ENCODE peak calls at places on chromosomes 2 and 18, in four cellular contexts. One of them, this sample, is unnamed.

GRCh38 chr2:118185210-118186109 is 97.2 kb downstream of the INSIG2 start:
- DNase-seq in glutamatergic neuron: peak
- DNase-seq in heart right ventricle: peak
- DNase-seq in brain microvascular endothelial cell: peak
- DNase-seq in this sample: no peak

GRCh38 chr2:178301595-178302324 is 107.4 kb downstream of the OSBPL6 start:
- DNase-seq in glutamatergic neuron: no peak
- DNase-seq in heart right ventricle: no peak
- DNase-seq in brain microvascular endothelial cell: no peak
- DNase-seq in this sample: no peak

GRCh38 chr2:36356199-36356989 is 816 bp downstream of the CRIM1 start:
- DNase-seq in glutamatergic neuron: peak
- DNase-seq in heart right ventricle: peak
- DNase-seq in brain microvascular endothelial cell: no peak
- DNase-seq in this sample: no peak

GRCh38 chr2:230318190-230319121 is 8.5 kb upstream of the SP140L start:
- DNase-seq in glutamatergic neuron: no peak
- DNase-seq in heart right ventricle: no peak
- DNase-seq in brain microvascular endothelial cell: no peak
- DNase-seq in this sample: no peak

GRCh38 chr18:36340232-36340631 is 42.7 kb downstream of the FHOD3 start:
- DNase-seq in glutamatergic neuron: no peak
- DNase-seq in heart right ventricle: no peak
- DNase-seq in brain microvascular endothelial cell: no peak
- DNase-seq in this sample: no peak

GRCh38 chr18:26483633-26484032 is 64.7 kb downstream of the KCTD1 start:
- DNase-seq in glutamatergic neuron: no peak
- DNase-seq in heart right ventricle: no peak
- DNase-seq in brain microvascular endothelial cell: no peak
- DNase-seq in this sample: no peak

GRCh38 chr2:11100130-11100529 is 55.1 kb upstream of the SLC66A3 start:
- DNase-seq in glutamatergic neuron: no peak
- DNase-seq in heart right ventricle: no peak
- DNase-seq in brain microvascular endothelial cell: no peak
- DNase-seq in this sample: no peak

GRCh38 chr2:216163518-216163917 is 54.4 kb downstream of the XRCC5 start:
- DNase-seq in glutamatergic neuron: no peak
- DNase-seq in heart right ventricle: peak
- DNase-seq in brain microvascular endothelial cell: no peak
- DNase-seq in this sample: no peak

GRCh38 chr2:3770724-3771415 is 67.5 kb downstream of the DCDC2C start:
- DNase-seq in glutamatergic neuron: no peak
- DNase-seq in heart right ventricle: no peak
- DNase-seq in brain microvascular endothelial cell: no peak
- DNase-seq in this sample: no peak

GRCh38 chr2:230441188-230441897 is 25.3 kb downstream of the SP100 start:
- DNase-seq in glutamatergic neuron: no peak
- DNase-seq in heart right ventricle: no peak
- DNase-seq in brain microvascular endothelial cell: peak
- DNase-seq in this sample: no peak

GRCh38 chr2:161586517-161587167 is 37.6 kb upstream of the SLC4A10 start:
- DNase-seq in glutamatergic neuron: no peak
- DNase-seq in heart right ventricle: no peak
- DNase-seq in brain microvascular endothelial cell: no peak
- DNase-seq in this sample: no peak

GRCh38 chr2:169300617-169301530 is 61.5 kb downstream of the LRP2 start:
- DNase-seq in glutamatergic neuron: no peak
- DNase-seq in heart right ventricle: no peak
- DNase-seq in brain microvascular endothelial cell: no peak
- DNase-seq in this sample: no peak

GRCh38 chr2:160457588-160457987 is 36.0 kb downstream of the RBMS1 start:
- DNase-seq in glutamatergic neuron: no peak
- DNase-seq in heart right ventricle: no peak
- DNase-seq in brain microvascular endothelial cell: no peak
- DNase-seq in this sample: no peak

GRCh38 chr2:17579605-17580318 is 39.3 kb downstream of the VSNL1 start:
- DNase-seq in glutamatergic neuron: no peak
- DNase-seq in heart right ventricle: no peak
- DNase-seq in brain microvascular endothelial cell: no peak
- DNase-seq in this sample: no peak

GRCh38 chr18:28541941-28542340 is 365.0 kb upstream of the CDH2 start:
- DNase-seq in glutamatergic neuron: no peak
- DNase-seq in heart right ventricle: no peak
- DNase-seq in brain microvascular endothelial cell: no peak
- DNase-seq in this sample: no peak

GRCh38 chr2:180015951-180016709 is 9.0 kb upstream of the CWC22 start:
- DNase-seq in glutamatergic neuron: no peak
- DNase-seq in heart right ventricle: no peak
- DNase-seq in brain microvascular endothelial cell: peak
- DNase-seq in this sample: no peak

GRCh38 chr2:179592167-179592936 is 269.1 kb downstream of the ZNF385B start:
- DNase-seq in glutamatergic neuron: no peak
- DNase-seq in heart right ventricle: no peak
- DNase-seq in brain microvascular endothelial cell: peak
- DNase-seq in this sample: no peak

GRCh38 chr2:109383505-109384307 is 230.1 kb downstream of the SEPTIN10 start:
- DNase-seq in glutamatergic neuron: peak
- DNase-seq in heart right ventricle: no peak
- DNase-seq in brain microvascular endothelial cell: no peak
- DNase-seq in this sample: no peak

GRCh38 chr2:112660138-112660537 is 14.4 kb downstream of the SLC20A1 start:
- DNase-seq in glutamatergic neuron: no peak
- DNase-seq in heart right ventricle: no peak
- DNase-seq in brain microvascular endothelial cell: no peak
- DNase-seq in this sample: no peak

GRCh38 chr2:216389565-216389964 is 17.3 kb upstream of the MARCHF4 start:
- DNase-seq in glutamatergic neuron: no peak
- DNase-seq in heart right ventricle: no peak
- DNase-seq in brain microvascular endothelial cell: no peak
- DNase-seq in this sample: no peak

GRCh38 chr2:2325538-2325937 is 5.5 kb downstream of the MYT1L start:
- DNase-seq in glutamatergic neuron: no peak
- DNase-seq in heart right ventricle: no peak
- DNase-seq in brain microvascular endothelial cell: no peak
- DNase-seq in this sample: no peak

GRCh38 chr2:239113164-239113563 is 265.3 kb downstream of the TWIST2 start:
- DNase-seq in glutamatergic neuron: no peak
- DNase-seq in heart right ventricle: no peak
- DNase-seq in brain microvascular endothelial cell: no peak
- DNase-seq in this sample: no peak

GRCh38 chr2:19068206-19068605 is 290.2 kb downstream of the OSR1 start:
- DNase-seq in glutamatergic neuron: no peak
- DNase-seq in heart right ventricle: no peak
- DNase-seq in brain microvascular endothelial cell: no peak
- DNase-seq in this sample: no peak

GRCh38 chr18:25144835-25145234 is 207.1 kb downstream of the ZNF521 start:
- DNase-seq in glutamatergic neuron: no peak
- DNase-seq in heart right ventricle: no peak
- DNase-seq in brain microvascular endothelial cell: peak
- DNase-seq in this sample: no peak

GRCh38 chr2:231370749-231371429 is 24.6 kb upstream of the B3GNT7 start:
- DNase-seq in glutamatergic neuron: no peak
- DNase-seq in heart right ventricle: no peak
- DNase-seq in brain microvascular endothelial cell: no peak
- DNase-seq in this sample: no peak

GRCh38 chr2:56455642-56456041 is 271.9 kb downstream of the CCDC85A start:
- DNase-seq in glutamatergic neuron: no peak
- DNase-seq in heart right ventricle: no peak
- DNase-seq in brain microvascular endothelial cell: no peak
- DNase-seq in this sample: no peak

GRCh38 chr2:40371525-40372277 is 80.2 kb downstream of the SLC8A1 start:
- DNase-seq in glutamatergic neuron: peak
- DNase-seq in heart right ventricle: peak
- DNase-seq in brain microvascular endothelial cell: peak
- DNase-seq in this sample: no peak

GRCh38 chr2:217683096-217683870 is 319.5 kb downstream of the TNS1 start:
- DNase-seq in glutamatergic neuron: no peak
- DNase-seq in heart right ventricle: no peak
- DNase-seq in brain microvascular endothelial cell: no peak
- DNase-seq in this sample: no peak

GRCh38 chr2:123670286-123670685 is 354.8 kb upstream of the CNTNAP5 start:
- DNase-seq in glutamatergic neuron: no peak
- DNase-seq in heart right ventricle: no peak
- DNase-seq in brain microvascular endothelial cell: no peak
- DNase-seq in this sample: no peak
- TF ChIP-seq CTCF in glutamatergic neuron: no peak
- TF ChIP-seq CTCF in heart right ventricle: no peak
- TF ChIP-seq CTCF in brain microvascular endothelial cell: no peak
- TF ChIP-seq CTCF in this sample: no peak

GRCh38 chr2:27977623-27978312 is 87.2 kb downstream of the BABAM2 start:
- DNase-seq in glutamatergic neuron: no peak
- DNase-seq in heart right ventricle: no peak
- DNase-seq in brain microvascular endothelial cell: peak
- DNase-seq in this sample: no peak
- TF ChIP-seq CTCF in glutamatergic neuron: no peak
- TF ChIP-seq CTCF in heart right ventricle: no peak
- TF ChIP-seq CTCF in brain microvascular endothelial cell: no peak
- TF ChIP-seq CTCF in this sample: no peak

DNA sequence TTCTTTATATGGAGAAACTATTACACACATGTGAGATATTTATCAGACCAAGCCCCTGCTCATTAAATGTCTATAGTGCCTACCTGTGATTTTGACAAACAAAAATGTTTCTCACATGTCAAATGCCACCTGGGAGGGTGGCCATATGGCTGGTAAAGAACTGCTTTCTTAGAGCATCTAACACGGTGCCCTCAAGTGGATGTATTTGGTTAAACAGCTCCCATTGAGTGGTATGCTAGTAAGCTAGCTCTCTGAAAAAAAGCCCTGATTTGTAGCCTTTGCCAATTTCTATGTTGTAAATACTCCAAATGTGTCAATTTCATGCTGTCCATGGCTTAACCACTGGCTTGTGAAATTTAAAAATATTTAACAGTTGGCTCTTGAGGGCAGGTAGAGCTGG is 94.6 kb downstream of the PMAIP1 start:
- DNase-seq in glutamatergic neuron: no peak
- DNase-seq in heart right ventricle: no peak
- DNase-seq in brain microvascular endothelial cell: no peak
- DNase-seq in this sample: no peak
- TF ChIP-seq CTCF in glutamatergic neuron: no peak
- TF ChIP-seq CTCF in heart right ventricle: no peak
- TF ChIP-seq CTCF in brain microvascular endothelial cell: peak
- TF ChIP-seq CTCF in this sample: no peak

DNA sequence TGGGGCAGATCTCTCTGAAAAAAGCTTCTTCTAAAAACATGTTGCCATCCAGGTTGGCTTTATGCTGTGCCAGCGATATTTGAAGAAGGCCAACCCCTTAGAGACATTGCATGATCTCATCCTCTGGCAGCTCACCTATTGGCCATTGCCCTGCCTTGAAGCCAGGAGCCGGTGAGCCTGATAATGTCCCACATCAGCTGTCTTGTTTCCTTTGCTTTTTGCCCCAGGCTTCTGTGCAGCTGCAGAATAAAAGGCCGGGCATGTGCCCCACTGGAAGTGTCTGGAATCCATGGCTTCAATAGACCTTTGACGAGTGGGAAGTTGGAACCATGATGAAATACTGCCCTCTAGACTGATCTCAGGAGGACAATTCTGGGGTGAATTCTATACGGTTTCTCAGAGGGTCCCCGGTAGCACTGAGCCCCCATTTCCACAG is 523.5 kb upstream of the ZEB2 start:
- DNase-seq in glutamatergic neuron: peak
- DNase-seq in heart right ventricle: no peak
- DNase-seq in brain microvascular endothelial cell: no peak
- DNase-seq in this sample: no peak
- TF ChIP-seq CTCF in glutamatergic neuron: no peak
- TF ChIP-seq CTCF in heart right ventricle: no peak
- TF ChIP-seq CTCF in brain microvascular endothelial cell: no peak
- TF ChIP-seq CTCF in this sample: no peak

DNA sequence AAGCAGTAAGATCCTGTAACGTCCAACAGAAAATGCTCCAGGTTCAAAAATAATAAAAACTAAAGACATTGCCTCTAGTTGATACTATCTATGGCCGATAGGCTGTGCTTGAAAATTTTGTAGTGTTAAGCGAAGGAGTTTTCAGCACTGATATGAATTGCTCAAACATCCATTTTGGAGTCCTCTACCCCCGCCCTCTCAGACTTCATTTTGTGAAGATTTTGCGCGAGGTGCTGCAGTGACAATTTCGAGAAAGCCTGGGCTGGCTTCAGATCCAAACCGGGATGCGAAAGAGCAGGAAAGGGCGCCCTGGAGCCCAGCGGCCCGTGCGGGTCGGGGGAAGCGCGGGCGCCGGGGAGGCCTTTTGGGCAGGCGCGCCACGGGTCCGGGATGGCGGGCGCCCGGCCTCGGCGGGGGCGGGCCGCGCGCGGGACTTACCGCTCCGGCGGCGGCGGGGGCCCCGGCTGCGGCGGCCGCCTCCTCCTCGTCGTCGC is 1.8 kb downstream of the SP3 start:
- DNase-seq in glutamatergic neuron: no peak
- DNase-seq in heart right ventricle: peak
- DNase-seq in brain microvascular endothelial cell: peak
- DNase-seq in this sample: no peak
- TF ChIP-seq CTCF in glutamatergic neuron: peak
- TF ChIP-seq CTCF in heart right ventricle: peak
- TF ChIP-seq CTCF in brain microvascular endothelial cell: peak
- TF ChIP-seq CTCF in this sample: no peak

GRCh38 chr18:38884050-38884449 is 1318.5 kb upstream of the CELF4 start:
- DNase-seq in glutamatergic neuron: no peak
- DNase-seq in heart right ventricle: peak
- DNase-seq in brain microvascular endothelial cell: no peak
- DNase-seq in this sample: no peak
- TF ChIP-seq CTCF in glutamatergic neuron: no peak
- TF ChIP-seq CTCF in heart right ventricle: no peak
- TF ChIP-seq CTCF in brain microvascular endothelial cell: no peak
- TF ChIP-seq CTCF in this sample: no peak

This sample was measured in D721Med.